ENCODE peak calls at places on chromosomes 16 and 17, in six cellular contexts. K, J, Q, H, F and B are unnamed samples.
A peak's percentile ranks its signal among the peaks of the same experiment; 100 is the strongest.

GRCh38 chr16:54236761-54237160 is 49.8 kb downstream of the IRX3 start:
- ATAC-seq in H (no peak), K (no peak), F (no peak), J (no peak), Q (no peak), B (no peak)

GRCh38 chr17:31549121-31549524 is 157.6 kb downstream of the RAB11FIP4 start:
- ATAC-seq in H (peak; percentile 45), J (peak; percentile 56), F (peak; percentile 7), K (peak; percentile 9), Q (no peak), B (no peak)

GRCh38 chr16:56684926-56685590 is 2.8 kb downstream of the MT1X start:
- ATAC-seq in J (no peak), F (no peak), K (no peak), Q (no peak), H (peak; percentile 51), B (no peak)

GRCh38 chr16:84607694-84608093 is 10.2 kb downstream of the COTL1 start:
- ATAC-seq in H (no peak), Q (no peak), F (peak; percentile 58), K (no peak), J (no peak), B (no peak)

GRCh38 chr16:85261657-85262557 is 149.6 kb upstream of the CIBAR2 start:
- ATAC-seq in K (no peak), H (no peak), J (no peak), F (no peak), Q (no peak), B (no peak)

GRCh38 chr16:78519896-78520295 is 420.4 kb downstream of the WWOX start:
- ATAC-seq in H (peak; percentile 44), J (no peak), F (no peak), Q (no peak), K (no peak), B (peak; percentile 76)

GRCh38 chr17:11330871-11331270 is 89.9 kb downstream of the SHISA6 start:
- ATAC-seq in K (no peak), Q (no peak), F (no peak), J (peak; percentile 39), H (no peak), B (no peak)

GRCh38 chr17:8436169-8436932 is 667 bp downstream of the NDEL1 start:
- ATAC-seq in Q (peak; percentile 72), J (peak; percentile 76), H (peak; percentile 80), F (peak; percentile 90), K (peak; percentile 75), B (peak; percentile 73)

GRCh38 chr16:82888616-82889015 is 261.8 kb downstream of the CDH13 start:
- ATAC-seq in F (peak; percentile 68), H (no peak), K (no peak), J (no peak), Q (no peak), B (no peak)

GRCh38 chr17:10328206-10328605 is 44.6 kb downstream of the MYH13 start:
- ATAC-seq in H (no peak), F (no peak), Q (no peak), J (no peak), K (no peak), B (no peak)

GRCh38 chr16:54335230-54335629 is 48.6 kb upstream of the IRX3 start:
- ATAC-seq in J (no peak), Q (no peak), H (no peak), F (no peak), K (no peak), B (no peak)

GRCh38 chr17:44314869-44315661 is 6.7 kb downstream of the RUNDC3A start:
- ATAC-seq in Q (peak; percentile 35), F (peak; percentile 29), H (no peak), K (peak; percentile 57), J (no peak), B (no peak)

GRCh38 chr16:64910351-64910750 is 211.5 kb downstream of the CDH11 start:
- ATAC-seq in K (no peak), F (peak; percentile 40), Q (peak; percentile 33), H (no peak), J (peak; percentile 96), B (peak; percentile 57)

GRCh38 chr17:40309938-40310510 is 1.0 kb downstream of the RARA start:
- ATAC-seq in J (no peak), K (no peak), H (no peak), Q (peak; percentile 1), F (peak; percentile 19), B (no peak)

GRCh38 chr17:63954402-63955063 is 18.2 kb downstream of the SCN4A start:
- ATAC-seq in Q (no peak), J (peak; percentile 48), H (peak; percentile 72), F (peak; percentile 41), K (no peak), B (no peak)

GRCh38 chr17:1958134-1958881 is 66.8 kb downstream of the RTN4RL1 start:
- ATAC-seq in J (no peak), K (no peak), Q (no peak), H (no peak), F (no peak), B (no peak)

GRCh38 chr16:1494129-1494640 is 1.0 kb downstream of the TELO2 start:
- ATAC-seq in Q (peak; percentile 40), K (peak; percentile 23), J (peak; percentile 82), F (peak; percentile 5), H (peak; percentile 55), B (peak; percentile 54)

GRCh38 chr17:15957206-15957605 is 12.3 kb downstream of the ADORA2B start:
- ATAC-seq in K (peak; percentile 60), H (no peak), J (no peak), Q (no peak), F (peak; percentile 7), B (no peak)

GRCh38 chr17:45021607-45022287 is 29.7 kb downstream of the DCAKD start:
- ATAC-seq in K (peak; percentile 81), F (peak; percentile 89), Q (peak; percentile 76), H (peak; percentile 81), J (peak; percentile 78), B (peak; percentile 81)

GRCh38 chr16:68283840-68284595 is 19.7 kb downstream of the SLC7A6 start:
- ATAC-seq in K (no peak), J (peak; percentile 57), F (peak; percentile 31), Q (no peak), H (peak; percentile 66), B (peak; percentile 45)

GRCh38 chr16:1245452-1246005 is 5.0 kb downstream of the TPSAB1 start:
- ATAC-seq in Q (no peak), H (no peak), K (no peak), F (no peak), J (no peak), B (no peak)

GRCh38 chr17:79728908-79729471 is 1.8 kb upstream of the ENPP7 start:
- ATAC-seq in H (peak; percentile 8), K (peak; percentile 67), Q (peak; percentile 66), F (peak; percentile 16), J (peak; percentile 31), B (peak; percentile 22)

DNA sequence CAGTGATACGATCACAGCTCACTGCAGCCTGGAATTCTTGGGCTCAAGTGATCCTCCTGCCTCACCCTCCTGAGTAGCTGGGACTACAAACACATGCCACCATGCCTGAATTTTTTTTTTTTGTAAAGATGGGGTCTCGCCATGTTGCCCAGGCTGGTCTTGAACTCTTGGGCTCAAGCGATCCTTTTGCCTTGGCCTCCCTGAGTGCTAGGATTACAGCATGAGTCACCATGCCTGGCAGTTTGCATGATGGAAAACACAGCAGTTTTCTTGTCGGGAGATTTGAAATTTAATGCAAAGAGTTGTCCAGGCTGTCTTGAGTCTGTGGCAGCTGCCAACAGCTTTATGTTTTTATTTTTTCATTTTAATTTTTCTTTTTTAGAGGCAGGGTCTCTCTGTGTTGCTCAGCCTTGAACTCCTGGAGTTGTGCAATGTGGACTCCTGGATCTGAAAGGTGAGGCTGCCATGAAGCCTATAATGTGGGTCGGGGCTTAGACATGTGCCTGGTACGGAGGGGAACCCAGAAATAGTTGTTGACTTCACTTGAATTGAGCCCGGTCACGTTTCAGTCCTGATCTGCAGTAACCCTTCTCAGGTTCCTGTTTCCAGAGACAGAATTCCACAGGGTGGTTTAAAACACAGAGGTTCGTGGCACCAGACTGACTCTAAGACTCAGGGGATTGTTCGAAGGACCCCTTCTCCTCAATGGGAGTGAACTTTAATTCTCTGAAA is 18.7 kb downstream of the CD300A start:
- ATAC-seq in Q (no peak), J (no peak), H (peak; percentile 95), F (no peak), K (no peak), B (no peak)
- TF ChIP-seq CTCF in Q (no peak), J (no peak), H (no peak), F (no peak), K (no peak), B (no peak)

GRCh38 chr16:4696172-4696904 is 3.0 kb downstream of the NUDT16L1 start:
- ATAC-seq in F (no peak), Q (no peak), K (no peak), H (no peak), J (no peak), B (peak; percentile 22)

GRCh38 chr16:4693296-4693955 is at the start of gene NUDT16L1:
- ATAC-seq in Q (peak; percentile 82), K (peak; percentile 90), J (peak; percentile 94), H (peak; percentile 83), F (peak; percentile 93), B (peak; percentile 95)

GRCh38 chr16:4693956-4694663 is 748 bp downstream of the NUDT16L1 start:
- ATAC-seq in J (peak; percentile 21), K (peak; percentile 55), Q (peak; percentile 9), F (peak; percentile 55), H (peak; percentile 20), B (peak; percentile 19)

GRCh38 chr16:4695473-4696171 is 2.3 kb downstream of the NUDT16L1 start:
- ATAC-seq in J (no peak), H (no peak), F (no peak), K (no peak), Q (no peak), B (no peak)

GRCh38 chr16:4694664-4695451 is 1.5 kb downstream of the NUDT16L1 start:
- ATAC-seq in H (no peak), Q (no peak), F (no peak), J (peak; percentile 20), K (no peak), B (no peak)
- TF ChIP-seq CTCF in H (no peak), Q (peak; percentile 41), F (no peak), J (no peak), K (no peak), B (no peak)

DNA sequence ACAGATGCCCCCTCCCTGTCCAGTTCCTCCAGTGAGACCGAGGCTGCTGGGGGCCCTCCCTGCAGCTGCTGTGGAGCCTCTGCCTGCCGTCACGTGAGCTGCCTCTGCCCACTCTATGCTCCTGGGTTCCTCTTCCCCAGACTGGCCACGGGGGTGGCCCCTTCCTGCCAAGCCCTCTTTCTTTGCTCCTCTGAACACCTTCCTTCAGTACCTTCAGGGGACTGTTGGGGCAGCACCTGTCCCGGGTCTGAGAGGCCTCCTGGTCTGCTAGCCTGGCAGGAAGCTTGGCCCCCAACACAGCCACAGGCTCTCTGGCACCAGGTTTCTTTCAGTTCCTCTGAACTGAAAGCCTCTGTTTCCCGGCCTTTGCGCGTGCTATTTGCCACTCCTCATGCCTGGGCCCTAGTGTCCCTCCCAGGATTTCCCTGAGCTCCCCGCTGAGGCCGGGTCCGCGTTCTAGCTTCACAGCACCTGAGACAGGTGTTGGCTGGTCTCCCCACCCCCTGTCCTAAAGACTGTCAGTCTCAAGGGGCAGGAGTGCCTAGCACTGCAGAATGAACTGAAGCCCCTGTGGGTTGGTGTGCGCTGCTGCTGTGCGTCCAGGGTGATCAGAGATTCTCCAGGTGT is 6.6 kb upstream of the ATP6V0C start:
- ATAC-seq in K (peak; percentile 68), Q (peak; percentile 57), J (peak; percentile 45), F (peak; percentile 51), H (no peak), B (peak; percentile 26)
- TF ChIP-seq CTCF in K (no peak), Q (no peak), J (no peak), F (no peak), H (no peak), B (no peak)

DNA sequence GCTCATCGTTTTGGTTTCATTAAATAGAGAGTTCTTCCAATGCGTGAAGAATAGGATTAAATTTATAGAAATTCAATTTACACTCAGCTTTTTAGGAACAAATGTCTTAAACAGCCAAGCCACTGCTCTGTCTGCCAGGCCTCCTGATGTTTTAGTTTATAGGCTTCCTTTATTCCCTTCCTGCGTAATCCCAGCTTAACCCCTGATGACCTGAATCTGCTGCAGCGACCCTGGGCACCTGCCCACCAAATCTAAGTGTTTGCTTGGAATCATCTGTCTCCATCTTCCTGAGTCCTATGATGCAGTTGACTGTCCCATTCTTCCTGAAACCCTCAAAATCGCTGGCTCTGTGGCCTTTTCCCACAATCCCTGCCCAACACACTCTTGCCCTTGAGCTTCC is 179.9 kb downstream of the GSG1L start:
- ATAC-seq in J (no peak), K (no peak), Q (no peak), H (no peak), F (no peak), B (no peak)
- TF ChIP-seq CTCF in J (no peak), K (no peak), Q (no peak), H (no peak), F (no peak), B (no peak)